ENCODE peak calls at places on chromosomes 2 and 18, in ten cellular contexts. B, R, Y, Z, I, W, F, C, T and J are unnamed samples.

GRCh38 chr2:166084301-166084700 is 43.5 kb downstream of the SCN1A start:
- DNase-seq in B (no peak), R (no peak), Y (no peak), Z (no peak), I (no peak), W (no peak), F (no peak), C (no peak), T (no peak), J (no peak)

GRCh38 chr2:55056024-55056521 is 5.8 kb upstream of the RTN4 start:
- DNase-seq in B (no peak), R (no peak), Y (peak), Z (no peak), I (no peak), W (no peak), F (no peak), C (peak), T (peak), J (no peak)

GRCh38 chr2:173231465-173231864 is 123.2 kb upstream of the CDCA7 start:
- DNase-seq in B (no peak), R (no peak), Y (no peak), Z (no peak), I (no peak), W (no peak), F (no peak), C (no peak), T (no peak), J (no peak)

GRCh38 chr2:33240178-33240577 is 236.3 kb upstream of the RASGRP3 start:
- DNase-seq in B (peak), R (no peak), Y (no peak), Z (no peak), I (no peak), W (no peak), F (no peak), C (no peak), T (no peak), J (no peak)

GRCh38 chr2:237383991-237384671 is 29.8 kb downstream of the COL6A3 start:
- DNase-seq in B (no peak), R (no peak), Y (peak), Z (no peak), I (no peak), W (no peak), F (no peak), C (peak), T (no peak), J (no peak)

GRCh38 chr2:17271401-17271800 is 246.8 kb downstream of the RAD51AP2 start:
- DNase-seq in B (no peak), R (no peak), Y (no peak), Z (no peak), I (no peak), W (no peak), F (no peak), C (peak), T (no peak), J (no peak)

GRCh38 chr18:40414155-40414754 is 1540.8 kb upstream of the PIK3C3 start:
- DNase-seq in B (no peak), R (no peak), Y (no peak), Z (no peak), I (no peak), W (no peak), F (no peak), C (peak), T (no peak), J (no peak)

GRCh38 chr2:114128255-114128654 is 238.4 kb downstream of the ACTR3 start:
- DNase-seq in B (no peak), R (no peak), Y (no peak), Z (no peak), I (no peak), W (no peak), F (no peak), C (no peak), T (no peak), J (no peak)

GRCh38 chr2:221897718-221898117 is 325.6 kb upstream of the EPHA4 start:
- DNase-seq in B (no peak), R (no peak), Y (no peak), Z (no peak), I (no peak), W (no peak), F (no peak), C (no peak), T (no peak), J (no peak)

GRCh38 chr2:37201766-37202165 is 5.5 kb downstream of the CEBPZOS start:
- DNase-seq in B (no peak), R (no peak), Y (no peak), Z (no peak), I (no peak), W (no peak), F (peak), C (no peak), T (no peak), J (no peak)

GRCh38 chr18:48815581-48816324 is 135.0 kb downstream of the SMAD7 start:
- DNase-seq in B (no peak), R (no peak), Y (no peak), Z (no peak), I (no peak), W (peak), F (no peak), C (peak), T (no peak), J (no peak)

GRCh38 chr2:191167766-191168165 is 17.0 kb upstream of the STAT4 start:
- DNase-seq in B (peak), R (no peak), Y (peak), Z (no peak), I (no peak), W (no peak), F (no peak), C (peak), T (no peak), J (no peak)

GRCh38 chr2:10331033-10331701 is 28.5 kb downstream of the HPCAL1 start:
- DNase-seq in B (peak), R (peak), Y (peak), Z (no peak), I (peak), W (no peak), F (no peak), C (peak), T (peak), J (peak)

GRCh38 chr2:117835990-117836760 is 21.7 kb downstream of the DDX18 start:
- DNase-seq in B (no peak), R (peak), Y (peak), Z (no peak), I (peak), W (peak), F (no peak), C (peak), T (peak), J (peak)

GRCh38 chr2:216808805-216809425 is 50.9 kb downstream of the TNP1 start:
- DNase-seq in B (no peak), R (no peak), Y (no peak), Z (no peak), I (no peak), W (no peak), F (no peak), C (no peak), T (no peak), J (no peak)

GRCh38 chr18:58787750-58788149 is 76.9 kb upstream of the ZNF532 start:
- DNase-seq in B (no peak), R (no peak), Y (peak), Z (no peak), I (no peak), W (no peak), F (no peak), C (no peak), T (no peak), J (no peak)

GRCh38 chr18:70044626-70045025 is 97.0 kb upstream of the CD226 start:
- DNase-seq in B (no peak), R (no peak), Y (peak), Z (peak), I (no peak), W (no peak), F (no peak), C (peak), T (peak), J (no peak)

GRCh38 chr2:159506764-159507406 is 109.5 kb downstream of the BAZ2B start:
- DNase-seq in B (peak), R (no peak), Y (peak), Z (no peak), I (no peak), W (no peak), F (no peak), C (peak), T (no peak), J (no peak)

GRCh38 chr2:206555721-206556120 is 86.6 kb upstream of the FAM237A start:
- DNase-seq in B (no peak), R (no peak), Y (no peak), Z (no peak), I (no peak), W (no peak), F (no peak), C (peak), T (no peak), J (no peak)

GRCh38 chr2:60957224-60957623 is 60.3 kb upstream of the PEX13 start:
- DNase-seq in B (no peak), R (no peak), Y (no peak), Z (no peak), I (no peak), W (no peak), F (no peak), C (no peak), T (no peak), J (no peak)

GRCh38 chr2:125169022-125169763 is 1144.1 kb downstream of the CNTNAP5 start:
- DNase-seq in B (no peak), R (no peak), Y (no peak), Z (no peak), I (no peak), W (no peak), F (no peak), C (no peak), T (peak), J (no peak)

GRCh38 chr2:18510775-18511174 is 49.7 kb downstream of the RDH14 start:
- DNase-seq in B (no peak), R (no peak), Y (no peak), Z (no peak), I (no peak), W (no peak), F (no peak), C (no peak), T (no peak), J (no peak)